ENCODE peak calls at places on chromosome 16, in ten cellular contexts. M is stomach, A is body of pancreas, T is A549, C is testis, X is heart left ventricle, O is adrenal gland, K is uterus, V is endothelial cell of umbilical vein, U is IMR-90. E is an unnamed sample.
A peak's percentile ranks its signal among the peaks of the same experiment; 100 is the strongest.

GRCh38 chr16:63188076-63188771 is 1152.0 kb upstream of the CDH8 start:
- DNase-seq in T (no peak), U (no peak), C (no peak), O (no peak), M (no peak), A (no peak), X (no peak), K (no peak), V (no peak), E (no peak)

GRCh38 chr16:54048994-54049929 is 237.3 kb downstream of the IRX3 start:
- DNase-seq in K (no peak), M (no peak), C (no peak), A (no peak), X (no peak), O (no peak), U (no peak), T (no peak), V (no peak), E (no peak)

GRCh38 chr16:361341-361871 is 8.9 kb upstream of the AXIN1 start:
- DNase-seq in O (no peak), U (no peak), K (no peak), X (no peak), C (no peak), T (no peak), V (no peak), M (no peak), A (no peak), E (no peak)

GRCh38 chr16:81608515-81609209 is 164.1 kb downstream of the CMIP start:
- DNase-seq in K (no peak), X (no peak), M (no peak), T (no peak), O (no peak), A (peak; percentile 36), V (no peak), C (no peak), U (peak; percentile 65), E (no peak)

GRCh38 chr16:11700264-11701029 is 32.2 kb downstream of the SNN start:
- DNase-seq in O (no peak), M (no peak), U (peak; percentile 42), A (no peak), V (no peak), T (no peak), K (no peak), X (no peak), C (no peak), E (no peak)

GRCh38 chr16:6646891-6647290 is 685.8 kb upstream of the RBFOX1 start:
- DNase-seq in V (no peak), C (no peak), X (no peak), U (no peak), K (no peak), A (no peak), M (no peak), O (no peak), T (no peak), E (no peak)

GRCh38 chr16:57091200-57091989 is 988 bp upstream of the CPNE2 start:
- DNase-seq in U (peak; percentile 53), A (peak; percentile 51), O (peak; percentile 54), C (peak; percentile 33), X (no peak), K (peak; percentile 62), T (peak; percentile 67), M (peak; percentile 33), V (peak; percentile 40), E (no peak)

GRCh38 chr16:17416461-17417221 is 54.1 kb downstream of the XYLT1 start:
- DNase-seq in V (no peak), T (no peak), X (peak; percentile 38), K (no peak), O (peak; percentile 56), A (peak; percentile 59), U (peak; percentile 38), M (no peak), C (peak; percentile 34), E (no peak)

DNA sequence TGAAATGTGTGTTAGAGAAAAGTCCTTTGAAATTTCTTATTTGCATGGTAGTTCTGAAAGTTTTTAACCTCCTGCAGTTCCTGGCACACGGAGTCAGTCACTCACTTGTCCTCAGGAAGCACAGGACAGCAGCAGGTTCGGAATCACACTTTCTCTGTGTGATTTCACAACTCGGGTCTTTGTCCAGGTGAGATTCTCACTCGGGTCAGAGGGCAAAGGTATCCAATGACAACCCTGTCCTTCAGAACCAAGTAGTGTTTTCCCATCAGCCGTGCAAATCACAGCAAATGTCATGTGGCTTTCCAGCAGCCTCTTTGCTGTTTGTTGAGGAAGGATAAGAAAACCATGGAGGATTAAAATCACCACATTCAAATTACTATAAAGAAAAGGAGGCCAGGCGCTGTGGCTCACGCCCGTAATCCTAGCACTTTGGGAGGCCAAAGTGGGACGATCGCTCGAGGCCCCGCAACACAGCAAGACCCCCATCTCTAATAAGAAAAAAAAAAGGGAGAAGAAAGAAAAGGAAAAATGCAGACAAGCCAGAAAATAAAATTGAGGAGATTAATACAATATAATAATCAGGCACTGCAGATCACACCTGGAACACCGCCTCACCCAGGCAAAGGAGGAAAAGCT is 22.0 kb downstream of the ADCY9 start:
- DNase-seq in U (no peak), M (no peak), K (no peak), O (no peak), A (no peak), V (no peak), C (peak; percentile 16), X (no peak), T (no peak), E (no peak)
- TF ChIP-seq POLR2A in U (no peak), M (no peak), K (no peak), O (no peak), A (no peak), V (no peak), C (no peak), X (no peak), T (no peak), E (no peak)

DNA sequence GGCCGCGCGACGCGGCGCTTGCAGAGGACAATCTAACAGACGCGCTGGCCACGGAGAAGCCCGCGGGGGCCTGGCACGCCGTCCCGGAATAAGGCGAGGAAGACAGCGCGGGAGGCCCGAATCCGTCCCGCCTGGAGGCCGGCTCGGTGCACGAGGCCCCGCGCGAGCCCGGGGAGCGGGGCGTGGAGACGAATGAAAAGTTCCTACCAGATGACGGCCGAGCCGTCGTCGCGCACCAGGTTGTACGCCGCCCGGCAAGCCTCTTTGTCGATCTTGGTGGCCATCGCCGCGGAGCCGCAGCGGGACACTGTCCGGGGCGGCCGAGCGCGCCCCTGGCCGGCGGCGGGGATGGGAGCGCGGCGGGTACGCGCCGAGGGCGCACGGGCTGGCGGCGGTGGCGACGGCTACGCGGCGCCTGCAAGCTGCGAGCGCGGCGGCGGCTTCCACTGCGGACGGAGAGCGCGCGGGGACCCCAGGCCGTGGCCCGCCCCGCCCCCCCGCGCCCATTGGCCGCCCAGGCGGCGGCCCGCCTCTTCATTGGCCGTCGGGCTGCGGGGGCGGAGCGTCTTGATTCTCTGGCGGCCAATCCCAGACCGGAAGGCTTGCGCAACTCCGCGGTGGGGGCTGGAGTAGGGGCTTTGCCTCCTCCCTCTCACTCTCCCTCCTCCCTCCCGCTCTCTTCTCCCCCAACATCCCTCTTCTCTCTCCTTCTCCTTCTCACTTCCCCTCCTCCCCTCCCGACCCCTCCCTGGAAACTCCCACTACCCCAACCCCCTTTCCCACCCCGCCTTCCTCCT is at the start of gene COTL1:
- DNase-seq in U (peak; percentile 99), C (peak; percentile 97), M (peak; percentile 98), V (peak; percentile 93), X (peak; percentile 97), T (peak; percentile 88), O (peak; percentile 97), K (peak; percentile 98), A (peak; percentile 96), E (peak; percentile 85)
- TF ChIP-seq POLR2A in U (peak; percentile 97), C (no peak), M (no peak), V (peak; percentile 93), X (peak; percentile 54), T (peak; percentile 99), O (peak; percentile 78), K (peak; percentile 97), A (no peak), E (no peak)

GRCh38 chr16:2474877-2475412 is at the start of gene TBC1D24:
- DNase-seq in U (peak; percentile 72), X (peak; percentile 89), M (peak; percentile 90), A (peak; percentile 88), T (peak; percentile 97), C (peak; percentile 89), V (peak; percentile 82), O (peak; percentile 83), K (peak; percentile 79), E (peak; percentile 89)
- TF ChIP-seq POLR2A in U (peak; percentile 40), X (peak; percentile 82), M (no peak), A (peak; percentile 73), T (peak; percentile 91), C (no peak), V (peak; percentile 92), O (peak; percentile 47), K (peak; percentile 69), E (no peak)

GRCh38 chr16:85846461-85846860 is 47.0 kb downstream of the COX4I1 start:
- DNase-seq in O (no peak), U (no peak), V (no peak), A (no peak), K (no peak), X (no peak), M (no peak), T (no peak), C (no peak), E (no peak)

GRCh38 chr16:85850344-85850880 is 48.5 kb upstream of the IRF8 start:
- DNase-seq in C (no peak), A (no peak), X (no peak), O (no peak), U (no peak), K (no peak), V (no peak), M (no peak), T (no peak), E (no peak)

GRCh38 chr16:85847036-85847435 is 47.5 kb downstream of the COX4I1 start:
- DNase-seq in V (no peak), T (no peak), M (no peak), O (no peak), X (no peak), C (no peak), U (no peak), K (no peak), A (no peak), E (no peak)

GRCh38 chr16:85845276-85845675 is 45.8 kb downstream of the COX4I1 start:
- DNase-seq in T (no peak), X (no peak), A (no peak), U (no peak), V (no peak), C (peak; percentile 26), O (no peak), M (no peak), K (no peak), E (no peak)

DNA sequence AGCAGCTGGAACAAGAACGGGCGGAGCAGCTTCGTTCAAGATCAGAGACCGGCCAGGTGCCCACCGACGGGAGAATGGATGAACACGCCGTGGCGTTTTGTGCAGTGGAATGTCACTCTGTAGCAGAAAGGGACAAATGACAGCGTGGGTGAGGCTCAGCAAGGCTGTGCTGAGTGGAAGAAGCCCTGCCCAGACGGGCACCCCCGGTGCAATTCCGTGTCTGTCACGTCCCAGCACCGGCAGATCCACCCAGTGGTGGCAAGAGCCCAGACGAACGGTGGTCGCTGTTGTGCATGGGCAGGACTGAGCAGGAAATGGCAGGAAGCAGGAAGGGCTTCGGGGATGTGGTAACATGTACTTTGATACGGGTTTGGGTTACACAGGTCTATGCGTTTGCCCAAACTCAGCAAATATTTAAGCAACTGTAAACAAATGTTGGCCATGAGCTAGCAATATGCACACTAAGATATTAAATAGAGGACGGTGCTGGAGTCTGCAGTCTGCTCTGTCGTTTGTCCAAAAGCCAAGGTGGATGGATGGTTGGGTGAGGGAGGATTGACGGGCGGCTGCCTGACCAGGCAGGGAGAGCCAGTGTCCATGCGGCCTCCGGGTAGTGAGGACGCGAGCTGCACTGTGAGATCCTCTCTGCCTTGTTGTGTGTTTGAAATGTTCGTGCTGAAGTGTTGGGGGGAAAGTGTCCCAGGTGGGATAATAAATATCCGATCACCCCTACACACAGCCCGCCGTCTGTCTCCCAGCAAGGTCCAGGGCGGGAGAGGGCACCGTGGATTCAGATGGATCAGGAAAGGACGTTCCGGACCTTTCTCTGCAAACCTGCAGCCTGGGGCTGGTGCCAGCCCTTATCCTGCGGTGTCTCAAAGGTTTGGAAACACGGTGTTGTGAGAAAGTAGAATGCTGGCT is 48.4 kb downstream of the COX4I1 start:
- DNase-seq in K (no peak), M (no peak), X (no peak), V (no peak), T (no peak), A (no peak), C (no peak), U (no peak), O (no peak), E (no peak)
- TF ChIP-seq POLR2A in K (no peak), M (no peak), X (no peak), V (no peak), T (no peak), A (no peak), C (no peak), U (no peak), O (no peak), E (no peak)

E was measured in erythroblast.